ENCODE peak calls at places on chromosomes 7 and 10, in six cellular contexts. L is sciatic nerve; G is effector memory CD8-positive, alpha-beta T cell; U is right cardiac atrium; T is T-helper 17 cell; V is foreskin melanocyte. W is an unnamed sample.

GRCh38 chr10:80552151-80552646 is 14.5 kb downstream of the SH2D4B start:
- DNase-seq in V (no peak), U (no peak), G (no peak), L (no peak), T (no peak), W (no peak)

GRCh38 chr7:142563470-142563869 is 185.8 kb upstream of the PRSS1 start:
- DNase-seq in V (no peak), U (no peak), L (no peak), G (no peak), T (no peak), W (no peak)

GRCh38 chr10:82266438-82266837 is 391.4 kb downstream of the NRG3 start:
- DNase-seq in T (no peak), L (no peak), U (no peak), G (no peak), V (no peak), W (no peak)

GRCh38 chr10:66827353-66827752 is 98.5 kb upstream of the LRRTM3 start:
- DNase-seq in L (no peak), V (no peak), U (no peak), G (no peak), T (no peak), W (no peak)

GRCh38 chr10:109899578-109900355 is 23.5 kb downstream of the XPNPEP1 start:
- DNase-seq in T (no peak), L (no peak), G (no peak), V (no peak), U (no peak), W (no peak)

GRCh38 chr7:23430902-23431259 is 39.4 kb downstream of the IGF2BP3 start:
- DNase-seq in L (no peak), U (no peak), T (no peak), G (no peak), V (no peak), W (no peak)

GRCh38 chr7:151066273-151066974 is 7.0 kb downstream of the SLC4A2 start:
- DNase-seq in L (no peak), V (no peak), U (no peak), G (no peak), T (no peak), W (no peak)

GRCh38 chr10:1643161-1643910 is 94.0 kb downstream of the ADARB2 start:
- DNase-seq in G (no peak), V (no peak), T (no peak), U (no peak), L (no peak), W (peak)

GRCh38 chr7:69781412-69781846 is 183.2 kb downstream of the AUTS2 start:
- DNase-seq in T (no peak), L (no peak), G (no peak), U (peak), V (no peak), W (no peak)

GRCh38 chr10:14889318-14889717 is 10.7 kb downstream of the SUV39H2 start:
- DNase-seq in V (no peak), U (no peak), G (no peak), L (no peak), T (no peak), W (no peak)

GRCh38 chr10:98244586-98244985 is 23.4 kb downstream of the LOXL4 start:
- DNase-seq in T (no peak), L (no peak), U (no peak), V (no peak), G (no peak), W (no peak)

GRCh38 chr7:30173058-30173897 is 38.5 kb downstream of the MTURN start:
- DNase-seq in G (no peak), U (peak), L (peak), V (peak), T (no peak), W (no peak)

GRCh38 chr7:117896339-117896738 is 23.1 kb upstream of the CTTNBP2 start:
- DNase-seq in U (no peak), T (no peak), L (no peak), G (no peak), V (no peak), W (no peak)

GRCh38 chr7:151631149-151631967 is 111.7 kb upstream of the RHEB start:
- DNase-seq in U (peak), V (no peak), L (no peak), G (no peak), T (no peak), W (no peak)

GRCh38 chr10:12657489-12657888 is 308.1 kb downstream of the CAMK1D start:
- DNase-seq in V (no peak), G (no peak), U (no peak), L (no peak), T (no peak), W (no peak)

GRCh38 chr7:112510743-112511110 is 29.9 kb downstream of the LSMEM1 start:
- DNase-seq in U (no peak), L (no peak), T (no peak), V (no peak), G (no peak), W (no peak)

GRCh38 chr7:116395125-116395791 is 104.3 kb upstream of the CAV2 start:
- DNase-seq in V (no peak), U (no peak), T (no peak), G (no peak), L (no peak), W (no peak)

GRCh38 chr10:29648114-29648982 is 13.6 kb upstream of the SVIL start:
- DNase-seq in G (no peak), V (no peak), T (no peak), L (no peak), U (no peak), W (peak)

GRCh38 chr10:114716811-114717404 is 58.8 kb upstream of the ABLIM1 start:
- DNase-seq in L (no peak), V (no peak), T (no peak), U (no peak), G (no peak), W (no peak)

GRCh38 chr7:130814753-130815152 is 80.7 kb upstream of the KLF14 start:
- DNase-seq in T (no peak), U (no peak), G (no peak), V (no peak), L (no peak), W (no peak)

GRCh38 chr10:72027498-72027897 is 60.9 kb downstream of the SPOCK2 start:
- DNase-seq in G (no peak), U (no peak), L (no peak), V (no peak), T (no peak), W (no peak)

GRCh38 chr10:30118590-30118989 is 59.2 kb upstream of the JCAD start:
- DNase-seq in G (no peak), U (no peak), T (no peak), L (no peak), V (no peak), W (no peak)

GRCh38 chr7:158393926-158394625 is 193.5 kb downstream of the PTPRN2 start:
- DNase-seq in L (no peak), T (no peak), V (no peak), G (no peak), U (no peak), W (no peak)

GRCh38 chr10:58775960-58776574 is 263.4 kb downstream of the BICC1 start:
- DNase-seq in U (peak), V (no peak), G (no peak), T (no peak), L (no peak), W (no peak)